ENCODE peak calls at places on chromosomes 12 and 14, in four cellular contexts. K, C, S and F are unnamed samples. For H3K36me3, the result is how much of the 10 kb centered on the place peaks cover.

GRCh38 chr14:37931998-37932397 is 275.7 kb upstream of the SSTR1 start:
- DNase-seq in K (no peak), C (no peak), S (no peak), F (no peak)

GRCh38 chr14:102223682-102224081 is 81.3 kb downstream of the MOK start:
- DNase-seq in K (no peak), C (no peak), S (no peak), F (no peak)

GRCh38 chr14:48430805-48431204 is 755.4 kb upstream of the MDGA2 start:
- DNase-seq in K (no peak), C (no peak), S (no peak), F (no peak)

GRCh38 chr14:75283162-75283883 is 4.7 kb downstream of the FOS start:
- DNase-seq in K (peak), C (no peak), S (no peak), F (peak)

GRCh38 chr14:75254381-75254821 is 24.2 kb upstream of the FOS start:
- DNase-seq in K (no peak), C (peak), S (no peak), F (no peak)

GRCh38 chr14:104877066-104877805 is 12.2 kb downstream of the CEP170B start:
- DNase-seq in K (no peak), C (no peak), S (no peak), F (no peak)

GRCh38 chr14:60183138-60183537 is 17.9 kb upstream of the DHRS7 start:
- DNase-seq in K (no peak), C (no peak), S (no peak), F (no peak)

GRCh38 chr14:24162083-24162482 is 1.0 kb downstream of the IRF9 start:
- DNase-seq in K (peak), C (no peak), S (no peak), F (no peak)

GRCh38 chr12:2013111-2013510 is 8.9 kb upstream of the DCP1B start:
- DNase-seq in K (no peak), C (no peak), S (no peak), F (no peak)

GRCh38 chr12:52741378-52742195 is 35.6 kb downstream of the KRT76 start:
- DNase-seq in K (peak), C (peak), S (peak), F (no peak)

GRCh38 chr12:10363922-10364838 is 25.7 kb downstream of the KLRK1 start:
- DNase-seq in K (peak), C (no peak), S (no peak), F (no peak)

GRCh38 chr14:65421201-65421981 is 8.9 kb downstream of the FUT8 start:
- DNase-seq in K (peak), C (no peak), S (no peak), F (no peak)

GRCh38 chr12:112839386-112839972 is 47.9 kb downstream of the RPH3A start:
- DNase-seq in K (peak), C (no peak), S (no peak), F (no peak)

GRCh38 chr12:97276198-97276580 is 186.4 kb upstream of the RMST start:
- DNase-seq in K (no peak), C (no peak), S (no peak), F (no peak)

GRCh38 chr12:83805873-83806272 is 1106.7 kb downstream of the SLC6A15 start:
- DNase-seq in K (no peak), C (no peak), S (no peak), F (no peak)

GRCh38 chr14:72701610-72702009 is 192.3 kb downstream of the DPF3 start:
- DNase-seq in K (peak), C (no peak), S (no peak), F (no peak)

GRCh38 chr14:70660967-70661871 is 19.5 kb downstream of the TTC9 start:
- DNase-seq in K (no peak), C (no peak), S (no peak), F (no peak)

GRCh38 chr12:48286665-48287064 is 64.1 kb downstream of the ZNF641 start:
- DNase-seq in K (peak), C (no peak), S (no peak), F (no peak)

GRCh38 chr12:75774309-75775052 is 257.1 kb downstream of the PHLDA1 start:
- DNase-seq in K (no peak), C (no peak), S (no peak), F (no peak)

GRCh38 chr12:81389550-81390099 is 311.7 kb downstream of the ACSS3 start:
- DNase-seq in K (no peak), C (no peak), S (no peak), F (no peak)

GRCh38 chr12:13961983-13962382 is 19.4 kb downstream of the GRIN2B start:
- DNase-seq in K (no peak), C (no peak), S (no peak), F (no peak)

GRCh38 chr12:70154087-70154486 is 89.1 kb upstream of the CNOT2 start:
- DNase-seq in K (no peak), C (no peak), S (no peak), F (no peak)

GRCh38 chr12:25855716-25856115 is 102.8 kb upstream of the RASSF8 start:
- DNase-seq in K (peak), C (no peak), S (no peak), F (no peak)

GRCh38 chr14:32121948-32122347 is 44.8 kb downstream of the ARHGAP5 start:
- DNase-seq in K (no peak), C (no peak), S (no peak), F (no peak)

GRCh38 chr14:51289169-51289568 is 49.1 kb downstream of the TMX1 start:
- DNase-seq in K (no peak), C (no peak), S (no peak), F (no peak)

GRCh38 chr12:2395352-2395977 is 342.7 kb downstream of the CACNA1C start:
- DNase-seq in K (peak), C (no peak), S (peak), F (no peak)

GRCh38 chr14:68113328-68113930 is 293.9 kb downstream of the RAD51B start:
- DNase-seq in K (peak), C (no peak), S (no peak), F (no peak)

GRCh38 chr12:47812797-47813490 is 6.8 kb downstream of the HDAC7 start:
- DNase-seq in K (peak), C (peak), S (peak), F (peak)

GRCh38 chr14:58637040-58637390 is 747 bp upstream of the DACT1 start:
- DNase-seq in K (peak), C (no peak), S (no peak), F (peak)

GRCh38 chr14:102450206-102451063 is 59.1 kb downstream of the ANKRD9 start:
- DNase-seq in K (no peak), C (no peak), S (no peak), F (no peak)

GRCh38 chr12:54216580-54217308 is 28.0 kb upstream of the SMUG1 start:
- DNase-seq in K (peak), C (peak), S (peak), F (peak)

GRCh38 chr12:54217774-54218221 is 29.0 kb upstream of the SMUG1 start:
- DNase-seq in K (peak), C (no peak), S (no peak), F (no peak)

GRCh38 chr12:54215990-54216579 is 27.3 kb upstream of the SMUG1 start:
- DNase-seq in K (no peak), C (no peak), S (no peak), F (no peak)

GRCh38 chr12:54214553-54215374 is 26.0 kb upstream of the SMUG1 start:
- DNase-seq in K (peak), C (peak), S (peak), F (peak)

DNA sequence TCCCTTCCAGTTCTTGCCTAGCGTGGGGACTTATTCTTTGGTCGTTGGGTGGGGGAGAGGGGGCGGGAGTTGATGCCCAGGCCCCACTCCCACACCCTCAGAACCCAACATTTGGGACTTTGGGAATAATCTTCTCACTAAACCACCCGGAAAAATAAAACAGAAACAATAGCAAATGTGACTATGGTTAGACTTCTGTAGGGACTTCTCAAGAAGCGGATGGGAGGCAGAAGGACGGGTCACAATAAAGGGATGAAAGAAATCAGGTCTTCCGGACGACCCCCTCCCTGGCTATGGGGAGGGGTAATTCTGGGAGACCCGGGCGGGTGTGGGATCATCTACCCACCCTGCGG is 28.5 kb upstream of the SMUG1 start:
- DNase-seq in K (no peak), C (no peak), S (no peak), F (no peak)
- TF ChIP-seq CTCF in K (no peak), C (no peak), S (no peak), F (peak)

GRCh38 chr12:26961803-26962202 is 23.5 kb downstream of the FGFR1OP2 start:
- DNase-seq in K (no peak), C (no peak), S (no peak), F (no peak)
- H3K36me3 ChIP-seq in K (under half), C (under half), S (under half), F (under half)

GRCh38 chr14:61524936-61525292 is 170.4 kb upstream of the HIF1A start:
- DNase-seq in K (no peak), C (no peak), S (no peak), F (no peak)
- TF ChIP-seq CTCF in K (no peak), C (no peak), S (no peak), F (no peak)

GRCh38 chr12:50086148-50086547 is 1.0 kb downstream of the SMARCD1 start:
- DNase-seq in K (no peak), C (no peak), S (no peak), F (no peak)

GRCh38 chr12:50087995-50088394 is 2.9 kb downstream of the SMARCD1 start:
- DNase-seq in K (peak), C (no peak), S (no peak), F (no peak)

GRCh38 chr12:50085615-50085928 is 430 bp downstream of the SMARCD1 start:
- DNase-seq in K (no peak), C (no peak), S (no peak), F (no peak)

GRCh38 chr12:50088577-50089335 is 3.6 kb downstream of the SMARCD1 start:
- DNase-seq in K (peak), C (no peak), S (peak), F (no peak)

GRCh38 chr12:50087159-50087558 is 2.0 kb downstream of the SMARCD1 start:
- DNase-seq in K (no peak), C (no peak), S (no peak), F (no peak)
- H3K36me3 ChIP-seq in K (under half), C (under half), S (under half), F (half or more)

DNA sequence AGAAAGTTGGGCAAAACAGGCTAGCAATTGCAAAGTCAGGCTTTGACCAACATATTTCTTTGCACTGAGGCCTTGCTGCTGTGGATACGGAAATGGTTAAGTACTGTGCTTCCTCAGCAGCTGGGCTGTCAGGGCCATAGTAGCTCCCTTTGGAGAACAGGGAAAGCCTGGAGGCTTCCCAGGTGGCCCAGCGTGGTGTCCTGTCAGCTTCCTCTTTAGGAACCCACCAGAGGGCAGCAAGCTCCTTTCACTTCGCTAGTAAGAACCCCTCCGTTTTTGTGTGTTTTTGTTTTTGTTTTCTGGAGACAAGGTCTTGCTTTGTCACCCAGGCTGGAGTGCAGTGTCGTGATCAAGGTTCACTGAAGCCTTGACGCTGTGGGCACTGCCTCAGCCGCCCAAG is 1.7 kb upstream of the CFAP251 start:
- DNase-seq in K (peak), C (no peak), S (no peak), F (no peak)
- TF ChIP-seq CTCF in K (peak), C (no peak), S (no peak), F (no peak)

DNA sequence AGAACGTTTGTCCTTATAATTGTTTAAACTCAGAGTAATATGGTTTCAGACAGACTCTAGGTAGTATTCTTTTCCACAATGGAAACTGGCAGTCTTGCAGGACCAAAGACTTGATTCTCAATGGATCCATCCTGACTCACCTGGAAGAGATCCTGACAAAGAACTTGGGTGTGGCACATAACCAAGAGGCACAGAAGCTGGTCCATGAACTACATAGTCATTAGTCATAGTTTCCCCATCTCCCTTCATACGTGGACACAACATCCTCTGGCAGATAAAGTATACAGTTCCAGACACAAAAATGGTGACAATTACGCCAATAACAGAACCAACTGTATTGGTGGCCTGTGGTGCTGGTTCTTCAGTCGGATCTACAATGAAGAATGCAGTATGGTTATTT is 55.8 kb downstream of the BCL2L14 start:
- DNase-seq in K (no peak), C (no peak), S (no peak), F (no peak)
- H3K36me3 ChIP-seq in K (under half), C (under half), S (under half), F (under half)